ENCODE peak calls at places on chromosome 22, in six cellular contexts. G is HCT116, Y is tibial nerve, O is adrenal gland, I is IMR-90, B is transverse colon. S is an unnamed sample.

GRCh38 chr22:40345271-40345670 is 1.0 kb upstream of the ADSL start:
- DNase-seq in G (no peak), Y (no peak), O (peak; percentile 70), I (peak; percentile 41), B (peak; percentile 50), S (no peak)

GRCh38 chr22:29734853-29735252 is 15.1 kb downstream of the CABP7 start:
- DNase-seq in G (no peak), Y (no peak), O (no peak), I (no peak), B (no peak), S (no peak)

GRCh38 chr22:26597026-26597425 is 7.1 kb upstream of the TPST2 start:
- DNase-seq in G (no peak), Y (no peak), O (no peak), I (no peak), B (no peak), S (peak; percentile 83)

GRCh38 chr22:43006753-43007152 is 8.2 kb downstream of the PACSIN2 start:
- DNase-seq in G (no peak), Y (no peak), O (no peak), I (no peak), B (no peak), S (no peak)

GRCh38 chr22:44871782-44872181 is 119.4 kb downstream of the ARHGAP8 start:
- DNase-seq in G (no peak), Y (no peak), O (no peak), I (no peak), B (no peak), S (no peak)

GRCh38 chr22:22767876-22768602 is 119.6 kb upstream of the IGLL5 start:
- DNase-seq in G (no peak), Y (no peak), O (peak; percentile 31), I (no peak), B (no peak), S (no peak)

GRCh38 chr22:29129644-29130201 is 56.9 kb downstream of the KREMEN1 start:
- DNase-seq in G (no peak), Y (no peak), O (no peak), I (no peak), B (no peak), S (peak; percentile 53)

GRCh38 chr22:23225724-23226496 is 45.6 kb downstream of the BCR start:
- DNase-seq in G (no peak), Y (no peak), O (no peak), I (no peak), B (peak; percentile 77), S (no peak)

GRCh38 chr22:17920992-17921650 is 103.2 kb downstream of the MICAL3 start:
- DNase-seq in G (no peak), Y (no peak), O (no peak), I (no peak), B (no peak), S (no peak)

GRCh38 chr22:21943571-21944448 is 8.8 kb downstream of the PPM1F start:
- DNase-seq in G (no peak), Y (no peak), O (no peak), I (no peak), B (no peak), S (no peak)

GRCh38 chr22:47779474-47779873 is 1017.0 kb downstream of the TBC1D22A start:
- DNase-seq in G (no peak), Y (no peak), O (no peak), I (no peak), B (no peak), S (no peak)

GRCh38 chr22:28943501-28943879 is 60.1 kb downstream of the ZNRF3 start:
- DNase-seq in G (no peak), Y (no peak), O (no peak), I (no peak), B (no peak), S (no peak)

GRCh38 chr22:21937041-21937820 is 15.4 kb downstream of the PPM1F start:
- DNase-seq in G (no peak), Y (no peak), O (peak; percentile 56), I (no peak), B (peak; percentile 32), S (no peak)

GRCh38 chr22:35991168-35991567 is 37.5 kb downstream of the RBFOX2 start:
- DNase-seq in G (no peak), Y (no peak), O (no peak), I (peak; percentile 88), B (no peak), S (no peak)

GRCh38 chr22:21621891-21622623 is 7.8 kb downstream of the YDJC start:
- DNase-seq in G (no peak), Y (no peak), O (no peak), I (no peak), B (no peak), S (no peak)

GRCh38 chr22:18005201-18005926 is 19.0 kb downstream of the MICAL3 start:
- DNase-seq in G (no peak), Y (no peak), O (no peak), I (no peak), B (no peak), S (no peak)

GRCh38 chr22:40107244-40107643 is 70.5 kb upstream of the TNRC6B start:
- DNase-seq in G (no peak), Y (no peak), O (no peak), I (no peak), B (no peak), S (no peak)

GRCh38 chr22:11360632-11361031 is 4167.4 kb upstream of the OR11H1 start:
- DNase-seq in G (no peak), Y (no peak), O (no peak), I (no peak), B (no peak), S (no peak)

GRCh38 chr22:28951969-28952521 is 68.7 kb downstream of the ZNRF3 start:
- DNase-seq in G (no peak), Y (no peak), O (peak; percentile 37), I (peak; percentile 39), B (peak; percentile 17), S (no peak)

GRCh38 chr22:48653306-48653705 is 1174.4 kb downstream of the BRD1 start:
- DNase-seq in G (no peak), Y (no peak), O (no peak), I (no peak), B (no peak), S (no peak)

GRCh38 chr22:28884754-28885375 is 1.5 kb downstream of the ZNRF3 start:
- DNase-seq in G (no peak), Y (no peak), O (peak; percentile 16), I (no peak), B (no peak), S (no peak)

GRCh38 chr22:47207846-47208554 is 445.6 kb downstream of the TBC1D22A start:
- DNase-seq in G (no peak), Y (no peak), O (no peak), I (no peak), B (no peak), S (no peak)

GRCh38 chr22:44676441-44677298 is 25.3 kb upstream of the PRR5 start:
- DNase-seq in G (no peak), Y (no peak), O (no peak), I (peak; percentile 13), B (peak; percentile 77), S (peak; percentile 98)

GRCh38 chr22:28907311-28908008 is 24.1 kb downstream of the ZNRF3 start:
- DNase-seq in G (no peak), Y (no peak), O (no peak), I (peak; percentile 16), B (no peak), S (no peak)

GRCh38 chr22:22745225-22746060 is 101.0 kb downstream of the GGTLC2 start:
- DNase-seq in G (no peak), Y (no peak), O (peak; percentile 55), I (peak; percentile 19), B (peak; percentile 65), S (peak; percentile 9)

DNA sequence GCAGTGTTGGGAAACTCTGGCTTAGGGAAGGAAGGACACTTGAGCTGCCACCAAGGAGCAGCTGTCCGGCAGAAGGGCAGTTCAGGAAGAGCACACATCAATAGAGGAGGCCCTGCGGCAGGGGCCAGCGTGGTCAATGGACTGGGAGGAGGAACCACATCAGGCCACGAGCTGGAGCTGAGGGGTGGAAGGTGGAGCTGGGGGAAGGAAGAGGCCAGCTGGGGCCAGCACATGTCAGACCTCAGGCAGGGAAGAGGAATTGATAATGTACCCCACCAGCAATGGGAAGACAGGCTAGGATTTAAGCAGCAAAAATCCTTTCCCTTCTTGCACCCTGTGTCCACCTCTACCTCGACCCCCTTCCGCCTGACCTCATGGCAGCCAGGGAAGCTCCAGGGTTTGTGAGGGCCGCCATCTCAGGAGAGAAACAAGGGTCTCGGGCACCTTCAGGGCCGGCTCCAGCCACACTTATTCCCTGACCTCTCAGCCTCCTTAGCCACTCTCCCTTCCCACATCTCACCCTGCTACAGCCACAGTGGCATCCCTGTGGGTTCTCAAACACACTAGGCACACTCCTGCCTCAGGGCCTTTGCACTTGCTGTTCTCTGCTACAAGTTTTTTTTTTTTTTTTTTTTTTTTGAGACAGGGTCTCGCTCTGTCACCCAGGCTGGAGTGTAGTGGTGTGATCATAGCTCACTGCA is 157.8 kb upstream of the GRK3 start:
- DNase-seq in G (no peak), Y (no peak), O (peak; percentile 35), I (no peak), B (no peak), S (no peak)
- TF ChIP-seq POLR2A in G (no peak), Y (no peak), O (no peak), I (no peak), B (no peak), S (no peak)

DNA sequence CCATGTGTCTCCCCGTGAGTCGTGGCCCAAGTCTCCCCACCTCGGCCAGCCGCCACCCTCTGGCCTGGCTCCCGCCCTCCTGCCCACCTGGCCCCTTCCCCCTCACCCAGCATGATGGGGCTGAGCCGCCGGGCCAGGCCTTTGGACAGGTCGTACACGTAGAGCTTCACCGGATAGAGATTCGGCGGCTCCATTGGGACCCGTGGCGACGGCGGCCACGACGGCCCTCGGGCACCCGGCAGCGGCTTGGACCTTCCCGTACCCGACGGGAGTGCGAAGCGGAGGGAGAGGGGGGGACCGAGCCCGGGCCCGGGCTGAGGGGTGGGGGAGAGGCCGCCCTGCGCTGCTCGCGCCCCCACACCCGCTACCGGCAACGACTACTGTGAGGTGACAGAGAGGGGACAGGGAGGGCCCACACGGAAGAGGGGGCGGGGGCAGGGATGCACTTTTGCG is at the start of gene DESI1:
- DNase-seq in G (no peak), Y (peak; percentile 24), O (peak; percentile 54), I (no peak), B (no peak), S (no peak)
- TF ChIP-seq POLR2A in G (peak; percentile 77), Y (no peak), O (peak; percentile 54), I (peak; percentile 66), B (peak; percentile 95), S (no peak)

GRCh38 chr22:33828302-33828701 is 92.0 kb downstream of the LARGE1 start:
- DNase-seq in G (no peak), Y (no peak), O (no peak), I (no peak), B (no peak), S (no peak)
- TF ChIP-seq POLR2A in G (no peak), Y (no peak), O (no peak), I (no peak), B (no peak), S (no peak)

DNA sequence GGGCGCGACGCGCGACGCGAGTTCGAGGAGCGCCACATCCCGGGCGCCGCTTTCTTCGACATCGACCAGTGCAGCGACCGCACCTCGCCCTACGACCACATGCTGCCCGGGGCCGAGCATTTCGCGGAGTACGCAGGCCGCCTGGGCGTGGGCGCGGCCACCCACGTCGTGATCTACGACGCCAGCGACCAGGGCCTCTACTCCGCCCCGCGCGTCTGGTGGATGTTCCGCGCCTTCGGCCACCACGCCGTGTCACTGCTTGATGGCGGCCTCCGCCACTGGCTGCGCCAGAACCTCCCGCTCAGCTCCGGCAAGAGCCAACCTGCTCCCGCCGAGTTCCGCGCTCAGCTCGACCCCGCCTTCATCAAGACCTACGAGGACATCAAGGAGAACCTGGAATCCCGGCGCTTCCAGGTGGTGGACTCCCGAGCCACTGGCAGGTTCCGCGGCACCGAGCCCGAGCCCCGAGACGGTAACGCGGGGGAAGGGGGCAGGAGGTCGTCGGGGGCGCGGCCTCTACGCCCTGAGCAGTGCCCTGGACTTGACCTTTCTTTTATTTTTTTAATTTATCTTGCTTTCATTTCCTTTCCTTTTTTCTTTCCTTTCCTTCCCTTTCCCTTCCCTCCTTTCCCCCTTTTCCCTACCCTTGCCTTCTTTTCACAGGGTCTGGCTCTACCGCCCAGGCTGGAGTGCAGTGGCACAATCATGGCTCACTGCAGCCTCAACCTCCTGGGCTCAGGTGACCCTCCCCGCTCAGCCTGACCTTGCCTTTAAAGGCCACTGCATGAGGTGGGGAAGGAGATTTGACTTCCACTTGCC is 5.0 kb downstream of the MPST start:
- DNase-seq in G (no peak), Y (no peak), O (no peak), I (no peak), B (peak; percentile 37), S (no peak)
- TF ChIP-seq POLR2A in G (no peak), Y (no peak), O (no peak), I (no peak), B (peak; percentile 49), S (no peak)

S was measured in erythroblast.